ENCODE peak calls at places on chromosomes 1 and 21, in seven cellular contexts. C is SK-N-SH, P is GM12878, D is HCT116, V is HepG2, K is H1, I is K562. Z is an unnamed sample.

GRCh38 chr1:63475761-63476160 is 47.3 kb downstream of the ITGB3BP start:
- DNase-seq in C (no peak), P (no peak), D (no peak), V (no peak), K (no peak), I (no peak), Z (no peak)

GRCh38 chr1:109252167-109252892 is 3.0 kb downstream of the CELSR2 start:
- DNase-seq in C (peak), P (no peak), D (no peak), V (no peak), K (no peak), I (no peak), Z (no peak)

GRCh38 chr1:62210960-62211359 is 16.3 kb downstream of the L1TD1 start:
- DNase-seq in C (no peak), P (no peak), D (no peak), V (no peak), K (no peak), I (no peak), Z (no peak)

GRCh38 chr21:17758703-17759102 is 60.5 kb downstream of the C21orf91 start:
- DNase-seq in C (no peak), P (no peak), D (no peak), V (no peak), K (no peak), I (peak), Z (no peak)

GRCh38 chr1:118117521-118117920 is 67.5 kb downstream of the SPAG17 start:
- DNase-seq in C (no peak), P (no peak), D (no peak), V (no peak), K (no peak), I (no peak), Z (no peak)

GRCh38 chr1:9561429-9561828 is 22.2 kb downstream of the SLC25A33 start:
- DNase-seq in C (peak), P (no peak), D (no peak), V (no peak), K (no peak), I (peak), Z (peak)

GRCh38 chr1:15238789-15239188 is 8.2 kb upstream of the FHAD1 start:
- DNase-seq in C (no peak), P (no peak), D (no peak), V (no peak), K (no peak), I (no peak), Z (no peak)

GRCh38 chr1:145788580-145788979 is 35.3 kb downstream of the RNF115 start:
- DNase-seq in C (no peak), P (no peak), D (no peak), V (no peak), K (no peak), I (no peak), Z (no peak)

GRCh38 chr1:23601968-23602876 is 42.9 kb upstream of the ID3 start:
- DNase-seq in C (no peak), P (no peak), D (no peak), V (no peak), K (no peak), I (no peak), Z (no peak)

GRCh38 chr1:226784081-226785049 is 45.3 kb upstream of the ITPKB start:
- DNase-seq in C (no peak), P (no peak), D (no peak), V (no peak), K (no peak), I (no peak), Z (no peak)

GRCh38 chr1:206693592-206693991 is 8.9 kb downstream of the MAPKAPK2 start:
- DNase-seq in C (no peak), P (no peak), D (no peak), V (no peak), K (no peak), I (no peak), Z (no peak)

GRCh38 chr1:183607322-183607980 is 17.2 kb upstream of the NCF2 start:
- DNase-seq in C (no peak), P (no peak), D (no peak), V (no peak), K (no peak), I (no peak), Z (no peak)

GRCh38 chr1:218344814-218345672 is at the start of gene TGFB2:
- DNase-seq in C (no peak), P (no peak), D (no peak), V (no peak), K (no peak), I (peak), Z (peak)

GRCh38 chr1:217078010-217078704 is 354.9 kb upstream of the ESRRG start:
- DNase-seq in C (no peak), P (no peak), D (no peak), V (no peak), K (no peak), I (no peak), Z (peak)

GRCh38 chr1:215421772-215422171 is 145.3 kb upstream of the KCTD3 start:
- DNase-seq in C (no peak), P (no peak), D (no peak), V (no peak), K (no peak), I (no peak), Z (no peak)

GRCh38 chr1:204976666-204977065 is 66.3 kb upstream of the CNTN2 start:
- DNase-seq in C (no peak), P (no peak), D (no peak), V (no peak), K (no peak), I (no peak), Z (no peak)

GRCh38 chr1:9448132-9449105 is 90.8 kb upstream of the SLC25A33 start:
- DNase-seq in C (peak), P (no peak), D (no peak), V (no peak), K (no peak), I (no peak), Z (no peak)

GRCh38 chr21:44273046-44273445 is 11.3 kb upstream of the DNMT3L start:
- DNase-seq in C (no peak), P (no peak), D (no peak), V (no peak), K (no peak), I (no peak), Z (no peak)

GRCh38 chr1:244665771-244666217 is 12.9 kb downstream of the DESI2 start:
- DNase-seq in C (no peak), P (no peak), D (no peak), V (no peak), K (no peak), I (peak), Z (no peak)

GRCh38 chr21:15422761-15423160 is 307.0 kb upstream of the USP25 start:
- DNase-seq in C (no peak), P (no peak), D (no peak), V (no peak), K (no peak), I (no peak), Z (no peak)

GRCh38 chr1:112344754-112345423 is 51.1 kb upstream of the CTTNBP2NL start:
- DNase-seq in C (no peak), P (no peak), D (no peak), V (no peak), K (no peak), I (no peak), Z (no peak)

GRCh38 chr21:37710555-37711293 is 205.5 kb downstream of the KCNJ6 start:
- DNase-seq in C (peak), P (no peak), D (no peak), V (peak), K (no peak), I (no peak), Z (no peak)

GRCh38 chr21:37769656-37770055 is 146.6 kb downstream of the KCNJ6 start:
- DNase-seq in C (no peak), P (no peak), D (no peak), V (no peak), K (no peak), I (no peak), Z (no peak)

GRCh38 chr1:182601416-182601786 is 2.8 kb downstream of the RGS16 start:
- DNase-seq in C (peak), P (peak), D (peak), V (peak), K (no peak), I (peak), Z (peak)

GRCh38 chr1:201396859-201397464 is 2.2 kb downstream of the LAD1 start:
- DNase-seq in C (no peak), P (no peak), D (peak), V (peak), K (no peak), I (no peak), Z (no peak)

GRCh38 chr1:11787251-11787803 is 18.4 kb downstream of the MTHFR start:
- DNase-seq in C (no peak), P (no peak), D (no peak), V (no peak), K (no peak), I (peak), Z (peak)

GRCh38 chr21:14215971-14216621 is at the start of gene RBM11:
- DNase-seq in C (peak), P (no peak), D (no peak), V (peak), K (peak), I (peak), Z (peak)

GRCh38 chr1:12464627-12465056 is 153.4 kb downstream of the DHRS3 start:
- DNase-seq in C (no peak), P (no peak), D (no peak), V (no peak), K (no peak), I (peak), Z (no peak)

GRCh38 chr1:14302025-14302424 is 296.5 kb upstream of the KAZN start:
- DNase-seq in C (no peak), P (no peak), D (no peak), V (no peak), K (no peak), I (no peak), Z (no peak)

GRCh38 chr1:212950243-212951057 is at the start of gene VASH2:
- DNase-seq in C (peak), P (peak), D (peak), V (peak), K (peak), I (peak), Z (peak)

GRCh38 chr1:20262810-20263534 is 27.7 kb upstream of the VWA5B1 start:
- DNase-seq in C (no peak), P (no peak), D (no peak), V (no peak), K (no peak), I (no peak), Z (no peak)

GRCh38 chr1:20261095-20261494 is 29.6 kb upstream of the VWA5B1 start:
- DNase-seq in C (no peak), P (no peak), D (no peak), V (no peak), K (no peak), I (no peak), Z (no peak)

GRCh38 chr1:20266141-20266540 is 24.5 kb upstream of the VWA5B1 start:
- DNase-seq in C (no peak), P (no peak), D (no peak), V (no peak), K (no peak), I (no peak), Z (no peak)

GRCh38 chr1:20266642-20267041 is 24.0 kb upstream of the VWA5B1 start:
- DNase-seq in C (no peak), P (no peak), D (no peak), V (no peak), K (no peak), I (no peak), Z (no peak)

GRCh38 chr1:20265243-20265642 is 25.4 kb upstream of the VWA5B1 start:
- DNase-seq in C (no peak), P (no peak), D (no peak), V (no peak), K (no peak), I (no peak), Z (no peak)
- TF ChIP-seq JUND in C (no peak), P (no peak), D (no peak), V (no peak), K (no peak), I (no peak), Z (no peak)

GRCh38 chr1:179930867-179931266 is 23.7 kb upstream of the CEP350 start:
- DNase-seq in C (no peak), P (no peak), D (no peak), V (no peak), K (no peak), I (no peak), Z (no peak)
- TF ChIP-seq JUND in C (no peak), P (no peak), D (no peak), V (no peak), K (no peak), I (peak), Z (peak)

GRCh38 chr1:55400560-55400959 is 185.4 kb upstream of the USP24 start:
- DNase-seq in C (peak), P (no peak), D (no peak), V (no peak), K (no peak), I (no peak), Z (no peak)
- TF ChIP-seq JUND in C (no peak), P (no peak), D (no peak), V (no peak), K (no peak), I (no peak), Z (no peak)

DNA sequence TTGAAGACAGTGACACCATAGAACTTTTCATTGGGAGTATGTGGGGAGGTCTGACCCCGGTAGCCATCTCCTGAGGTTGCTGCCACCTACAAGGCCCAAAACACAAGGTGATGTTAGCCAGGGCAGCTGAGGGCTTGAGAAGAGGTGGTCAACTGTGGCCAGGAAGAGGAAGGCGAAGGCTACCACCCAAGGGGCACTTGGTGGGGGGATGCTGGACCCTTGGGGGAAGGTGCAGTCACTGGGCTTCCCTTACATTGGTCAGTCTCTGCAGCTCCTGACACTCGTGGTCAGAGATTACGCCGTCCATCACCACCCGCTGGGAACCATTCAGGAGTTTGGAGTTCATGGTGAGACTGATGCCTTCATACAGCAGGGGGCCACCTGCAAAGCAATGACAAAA is 12.2 kb upstream of the CLDN19 start:
- DNase-seq in C (no peak), P (no peak), D (no peak), V (no peak), K (no peak), I (no peak), Z (no peak)
- TF ChIP-seq JUND in C (no peak), P (no peak), D (no peak), V (no peak), K (no peak), I (no peak), Z (no peak)

GRCh38 chr1:203823306-203823705 is 27.9 kb downstream of the ZBED6 start:
- DNase-seq in C (no peak), P (no peak), D (no peak), V (no peak), K (no peak), I (no peak), Z (no peak)
- TF ChIP-seq JUND in C (no peak), P (no peak), D (no peak), V (no peak), K (no peak), I (no peak), Z (no peak)

GRCh38 chr1:30318864-30319718 is 404.3 kb downstream of the MATN1 start:
- DNase-seq in C (no peak), P (no peak), D (no peak), V (no peak), K (no peak), I (no peak), Z (no peak)
- TF ChIP-seq JUND in C (no peak), P (no peak), D (no peak), V (no peak), K (no peak), I (no peak), Z (no peak)

GRCh38 chr21:42775123-42775522 is 104.2 kb downstream of the WDR4 start:
- DNase-seq in C (no peak), P (no peak), D (no peak), V (no peak), K (no peak), I (no peak), Z (no peak)

GRCh38 chr21:42777064-42777756 is 102.1 kb downstream of the WDR4 start:
- DNase-seq in C (no peak), P (peak), D (no peak), V (no peak), K (no peak), I (no peak), Z (no peak)

GRCh38 chr21:42779431-42779861 is 99.9 kb downstream of the WDR4 start:
- DNase-seq in C (no peak), P (no peak), D (no peak), V (no peak), K (no peak), I (no peak), Z (no peak)

GRCh38 chr21:42775891-42776290 is 103.4 kb downstream of the WDR4 start:
- DNase-seq in C (no peak), P (no peak), D (no peak), V (no peak), K (no peak), I (no peak), Z (no peak)

DNA sequence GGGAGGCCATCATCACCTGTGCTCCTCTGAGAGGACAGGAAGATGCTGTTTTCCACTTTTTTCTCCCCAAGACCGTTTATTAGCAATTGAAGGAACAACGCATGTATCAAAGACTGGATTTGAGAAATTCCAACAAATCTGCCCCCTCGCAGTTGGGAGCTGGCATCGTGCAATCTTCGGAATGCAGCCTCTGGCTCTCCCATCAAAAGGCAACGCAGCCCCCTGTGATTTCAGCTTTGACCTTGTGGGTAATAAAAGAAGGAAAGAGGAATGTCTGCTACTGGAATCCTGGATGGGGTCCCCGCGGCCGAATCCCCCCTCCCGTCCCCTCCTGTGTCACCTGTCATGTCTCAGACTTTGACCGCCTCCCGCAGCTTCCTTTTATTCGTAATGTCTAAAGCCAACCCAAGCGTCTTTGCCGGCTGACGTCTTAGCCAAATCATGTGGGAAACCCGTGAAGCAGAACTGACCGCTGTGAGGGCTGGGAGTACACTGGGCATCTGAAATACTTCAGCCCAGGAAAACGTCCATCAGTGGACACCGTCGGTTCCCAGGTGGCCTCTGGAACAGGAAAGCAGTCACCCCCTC is 101.5 kb downstream of the WDR4 start:
- DNase-seq in C (no peak), P (peak), D (no peak), V (no peak), K (no peak), I (no peak), Z (peak)
- TF ChIP-seq JUND in C (no peak), P (no peak), D (no peak), V (no peak), K (no peak), I (no peak), Z (no peak)